ENCODE peak calls at places on chromosome 2, in seven cellular contexts. W, P, V, N, O, K and H are unnamed samples.

GRCh38 chr2:234058881-234059280 is 8.4 kb downstream of the SPP2 start:
- DNase-seq in W (no peak), P (no peak), V (no peak), N (no peak), O (no peak), K (no peak), H (no peak)

GRCh38 chr2:158042666-158043065 is 59.0 kb upstream of the UPP2 start:
- DNase-seq in W (no peak), P (no peak), V (no peak), N (peak), O (no peak), K (no peak), H (no peak)

GRCh38 chr2:155223781-155224406 is 525.4 kb downstream of the KCNJ3 start:
- DNase-seq in W (peak), P (peak), V (no peak), N (no peak), O (peak), K (no peak), H (no peak)

GRCh38 chr2:159903404-159904126 is 105.6 kb upstream of the CD302 start:
- DNase-seq in W (peak), P (no peak), V (peak), N (peak), O (no peak), K (no peak), H (peak)

GRCh38 chr2:215919624-215920243 is 93.6 kb downstream of the MREG start:
- DNase-seq in W (no peak), P (peak), V (no peak), N (no peak), O (no peak), K (no peak), H (no peak)

GRCh38 chr2:40240067-40240466 is 211.8 kb downstream of the SLC8A1 start:
- DNase-seq in W (no peak), P (no peak), V (peak), N (peak), O (no peak), K (peak), H (peak)

GRCh38 chr2:19859565-19859964 is 42.2 kb downstream of the TTC32 start:
- DNase-seq in W (no peak), P (no peak), V (no peak), N (no peak), O (no peak), K (no peak), H (no peak)

GRCh38 chr2:102451968-102452367 is 21.1 kb upstream of the SLC9A4 start:
- DNase-seq in W (no peak), P (no peak), V (no peak), N (no peak), O (peak), K (no peak), H (no peak)